ENCODE peak calls at places on chromosomes 7 and 10, in four cellular contexts. M is progenitor cell of endocrine pancreas, F is GM12865, L is NCI-H524. Z is an unnamed sample.
A peak's percentile ranks its signal among the peaks of the same experiment; 100 is the strongest.

GRCh38 chr10:133445268-133445732 is 8.4 kb upstream of the SCART1 start:
- DNase-seq in F (no peak), M (no peak), L (no peak), Z (no peak)

GRCh38 chr7:81574723-81575326 is 195.0 kb downstream of the HGF start:
- DNase-seq in F (no peak), M (no peak), L (no peak), Z (peak; percentile 60)

GRCh38 chr7:87369216-87369615 is 23.8 kb downstream of the CROT start:
- DNase-seq in L (no peak), F (peak; percentile 52), M (no peak), Z (no peak)

GRCh38 chr7:43484678-43485355 is 98.1 kb upstream of the STK17A start:
- DNase-seq in F (no peak), M (no peak), L (no peak), Z (no peak)

GRCh38 chr7:45143616-45144015 is 14.0 kb upstream of the RAMP3 start:
- DNase-seq in L (no peak), M (no peak), F (no peak), Z (peak; percentile 20)

GRCh38 chr10:59752278-59752940 is 846 bp downstream of the MRLN start:
- DNase-seq in F (no peak), M (no peak), L (peak; percentile 5), Z (no peak)

GRCh38 chr7:134932707-134933370 is 53.5 kb upstream of the AGBL3 start:
- DNase-seq in M (no peak), F (peak; percentile 59), L (no peak), Z (peak; percentile 68)

GRCh38 chr7:22485189-22485588 is 14.8 kb downstream of the STEAP1B start:
- DNase-seq in L (no peak), M (no peak), F (no peak), Z (peak; percentile 26)

GRCh38 chr7:72078301-72078700 is 333.8 kb downstream of the CALN1 start:
- DNase-seq in L (no peak), F (no peak), M (no peak), Z (no peak)

GRCh38 chr7:89458076-89458475 is 662.5 kb upstream of the TEX47 start:
- DNase-seq in F (no peak), M (no peak), L (no peak), Z (no peak)

GRCh38 chr10:3095373-3096139 is 28.2 kb downstream of the PFKP start:
- DNase-seq in M (no peak), F (peak; percentile 34), L (no peak), Z (peak; percentile 99)

GRCh38 chr10:47453435-47454293 is 30.3 kb downstream of the ANXA8 start:
- DNase-seq in F (no peak), L (no peak), M (no peak), Z (no peak)

GRCh38 chr10:77290528-77291155 is 347.0 kb downstream of the KCNMA1 start:
- DNase-seq in F (peak; percentile 5), M (no peak), L (no peak), Z (peak; percentile 86)

GRCh38 chr10:19915816-19916215 is 99.6 kb downstream of the PLXDC2 start:
- DNase-seq in L (no peak), M (no peak), F (no peak), Z (no peak)

GRCh38 chr10:33418309-33418708 is 83.8 kb upstream of the NRP1 start:
- DNase-seq in L (no peak), M (no peak), F (no peak), Z (no peak)

GRCh38 chr10:70575874-70576802 is 26.4 kb downstream of the PRF1 start:
- DNase-seq in M (no peak), L (no peak), F (peak; percentile 94), Z (peak; percentile 79)

GRCh38 chr7:36440880-36441279 is 51.2 kb downstream of the ANLN start:
- DNase-seq in M (no peak), F (no peak), L (peak; percentile 38), Z (peak; percentile 63)

GRCh38 chr10:34994565-34995142 is 95.5 kb downstream of the CUL2 start:
- DNase-seq in L (peak; percentile 37), F (peak; percentile 79), M (peak; percentile 43), Z (peak; percentile 96)

GRCh38 chr10:3140280-3140679 is 32.3 kb downstream of the PITRM1 start:
- DNase-seq in L (no peak), F (no peak), M (no peak), Z (no peak)

GRCh38 chr10:62934258-62934657 is 118.1 kb upstream of the EGR2 start:
- DNase-seq in F (no peak), M (no peak), L (no peak), Z (no peak)

GRCh38 chr7:37491919-37492694 is 43.4 kb upstream of the ELMO1 start:
- DNase-seq in L (no peak), F (no peak), M (peak; percentile 51), Z (no peak)

GRCh38 chr7:152145853-152146466 is 120.5 kb downstream of the GALNT11 start:
- DNase-seq in L (peak; percentile 15), M (no peak), F (peak; percentile 26), Z (peak; percentile 73)

GRCh38 chr10:97708976-97709745 is 4.4 kb upstream of the MARVELD1 start:
- DNase-seq in M (no peak), F (peak; percentile 50), L (peak; percentile 2), Z (peak; percentile 94)

GRCh38 chr7:156064921-156065386 is 252.7 kb upstream of the SHH start:
- DNase-seq in F (no peak), M (no peak), L (no peak), Z (peak; percentile 7)

GRCh38 chr10:19788075-19788686 is 28.1 kb upstream of the PLXDC2 start:
- DNase-seq in F (peak; percentile 53), M (no peak), L (peak; percentile 4), Z (peak; percentile 89)

GRCh38 chr10:84302223-84302622 is 26.2 kb upstream of the CCSER2 start:
- DNase-seq in F (no peak), M (no peak), L (no peak), Z (no peak)

GRCh38 chr7:134741901-134742635 is 37.4 kb upstream of the CALD1 start:
- DNase-seq in M (no peak), F (no peak), L (no peak), Z (peak; percentile 60)

GRCh38 chr7:26376208-26376917 is 84.7 kb downstream of the SNX10 start:
- DNase-seq in L (peak; percentile 68), M (peak; percentile 75), F (peak; percentile 37), Z (no peak)

GRCh38 chr10:58436071-58436470 is 50.9 kb downstream of the TFAM start:
- DNase-seq in F (no peak), L (no peak), M (no peak), Z (peak; percentile 39)

GRCh38 chr7:30134011-30134410 is 775 bp upstream of the MTURN start:
- DNase-seq in M (no peak), L (no peak), F (no peak), Z (peak; percentile 13)

GRCh38 chr10:99619090-99619800 is 994 bp downstream of the SLC25A28 start:
- DNase-seq in F (peak; percentile 60), L (no peak), M (no peak), Z (peak; percentile 26)

GRCh38 chr7:47759056-47759706 is 177.3 kb upstream of the TNS3 start:
- DNase-seq in F (no peak), L (peak; percentile 29), M (no peak), Z (peak; percentile 58)

GRCh38 chr7:74344128-74344496 is 54.9 kb downstream of the CLIP2 start:
- DNase-seq in M (no peak), L (no peak), F (no peak), Z (peak; percentile 17)

GRCh38 chr7:132548489-132549078 is 27.7 kb downstream of the PLXNA4 start:
- DNase-seq in L (no peak), M (no peak), F (no peak), Z (no peak)

GRCh38 chr7:103063895-103064294 is 10.7 kb downstream of the FBXL13 start:
- DNase-seq in F (no peak), L (no peak), M (no peak), Z (no peak)

Z was measured in choroid plexus epithelial cell.